ENCODE peak calls at places on chromosomes 12 and 14, in seven cellular contexts. R is effector memory CD8-positive, alpha-beta T cell; L is kidney epithelial cell; P is T-helper 2 cell; U is CD14-positive monocyte; H is amniotic stem cell; Q is chondrocyte. Z is an unnamed sample.

GRCh38 chr12:124743479-124744272 is 120.0 kb downstream of the SCARB1 start:
- DNase-seq in R (no peak), L (no peak), P (no peak), U (no peak), H (no peak), Q (no peak), Z (no peak)

GRCh38 chr12:22312336-22312735 is 22.2 kb downstream of the ST8SIA1 start:
- DNase-seq in R (no peak), L (no peak), P (no peak), U (no peak), H (no peak), Q (no peak), Z (no peak)

GRCh38 chr14:68232643-68233055 is 413.1 kb downstream of the RAD51B start:
- DNase-seq in R (no peak), L (peak), P (no peak), U (no peak), H (peak), Q (no peak), Z (no peak)

GRCh38 chr14:102215071-102215470 is 75.4 kb downstream of the WDR20 start:
- DNase-seq in R (no peak), L (peak), P (no peak), U (peak), H (no peak), Q (peak), Z (no peak)

GRCh38 chr12:93819048-93819491 is 141.9 kb downstream of the CRADD start:
- DNase-seq in R (no peak), L (no peak), P (no peak), U (no peak), H (no peak), Q (no peak), Z (no peak)

GRCh38 chr12:104219908-104220404 is 4.4 kb downstream of the TXNRD1 start:
- DNase-seq in R (peak), L (peak), P (peak), U (no peak), H (peak), Q (no peak), Z (no peak)

GRCh38 chr14:71117839-71118743 is 210.8 kb downstream of the PCNX1 start:
- DNase-seq in R (no peak), L (peak), P (no peak), U (no peak), H (peak), Q (no peak), Z (no peak)

GRCh38 chr12:57841445-57841844 is 5.1 kb downstream of the CTDSP2 start:
- DNase-seq in R (no peak), L (no peak), P (no peak), U (no peak), H (no peak), Q (no peak), Z (no peak)

GRCh38 chr12:124754949-124755800 is 108.5 kb downstream of the SCARB1 start:
- DNase-seq in R (peak), L (no peak), P (peak), U (peak), H (no peak), Q (no peak), Z (peak)

GRCh38 chr12:53696655-53697321 is 20.9 kb upstream of the ATP5MC2 start:
- DNase-seq in R (no peak), L (no peak), P (no peak), U (no peak), H (no peak), Q (no peak), Z (no peak)

GRCh38 chr12:34033628-34034296 is 11.5 kb downstream of the ALG10 start:
- DNase-seq in R (no peak), L (no peak), P (peak), U (no peak), H (peak), Q (no peak), Z (no peak)

GRCh38 chr14:93005135-93005813 is 82.3 kb downstream of the CHGA start:
- DNase-seq in R (no peak), L (no peak), P (no peak), U (no peak), H (no peak), Q (no peak), Z (no peak)

GRCh38 chr12:129961111-129961510 is 57.3 kb upstream of the TMEM132D start:
- DNase-seq in R (no peak), L (no peak), P (no peak), U (no peak), H (peak), Q (no peak), Z (no peak)

GRCh38 chr12:106582661-106583577 is at the start of gene RFX4:
- DNase-seq in R (no peak), L (no peak), P (no peak), U (no peak), H (no peak), Q (no peak), Z (no peak)

GRCh38 chr12:39272934-39273770 is 169.8 kb downstream of the KIF21A start:
- DNase-seq in R (peak), L (no peak), P (no peak), U (no peak), H (peak), Q (no peak), Z (no peak)

GRCh38 chr12:22994276-22994675 is 369.3 kb downstream of the ETNK1 start:
- DNase-seq in R (no peak), L (no peak), P (no peak), U (no peak), H (no peak), Q (no peak), Z (no peak)

GRCh38 chr14:104280902-104281767 is 142.7 kb downstream of the KIF26A start:
- DNase-seq in R (no peak), L (no peak), P (no peak), U (peak), H (no peak), Q (peak), Z (no peak)

GRCh38 chr12:1661553-1662335 is 29.1 kb upstream of the ADIPOR2 start:
- DNase-seq in R (peak), L (peak), P (peak), U (peak), H (peak), Q (peak), Z (peak)

GRCh38 chr12:133010657-133011297 is 24.6 kb downstream of the ZNF26 start:
- DNase-seq in R (no peak), L (no peak), P (no peak), U (no peak), H (no peak), Q (no peak), Z (no peak)

GRCh38 chr14:105497671-105498429 is 6.8 kb downstream of the TEDC1 start:
- DNase-seq in R (no peak), L (no peak), P (no peak), U (no peak), H (no peak), Q (peak), Z (no peak)

GRCh38 chr12:12797789-12798142 is 12.3 kb downstream of the APOLD1 start:
- DNase-seq in R (no peak), L (no peak), P (no peak), U (no peak), H (no peak), Q (no peak), Z (no peak)

GRCh38 chr12:123607756-123608155 is 5.9 kb downstream of the DDX55 start:
- DNase-seq in R (no peak), L (no peak), P (no peak), U (no peak), H (no peak), Q (no peak), Z (no peak)

GRCh38 chr12:40618621-40619020 is 73.6 kb upstream of the CNTN1 start:
- DNase-seq in R (no peak), L (no peak), P (no peak), U (no peak), H (no peak), Q (no peak), Z (no peak)

GRCh38 chr12:79023261-79023660 is 158.7 kb downstream of the SYT1 start:
- DNase-seq in R (no peak), L (no peak), P (no peak), U (no peak), H (no peak), Q (no peak), Z (no peak)

GRCh38 chr14:31253746-31254471 is 46.3 kb upstream of the HECTD1 start:
- DNase-seq in R (no peak), L (no peak), P (no peak), U (no peak), H (no peak), Q (no peak), Z (peak)

GRCh38 chr12:119990382-119990874 is 1.4 kb downstream of the BICDL1 start:
- DNase-seq in R (no peak), L (no peak), P (no peak), U (no peak), H (no peak), Q (no peak), Z (no peak)

GRCh38 chr12:92468358-92469020 is 234.3 kb upstream of the PLEKHG7 start:
- DNase-seq in R (no peak), L (no peak), P (no peak), U (no peak), H (no peak), Q (no peak), Z (no peak)

GRCh38 chr12:49553512-49554088 is 14.3 kb downstream of the MCRS1 start:
- DNase-seq in R (no peak), L (no peak), P (no peak), U (no peak), H (no peak), Q (no peak), Z (peak)

GRCh38 chr12:50246873-50247612 is 36.3 kb downstream of the LIMA1 start:
- DNase-seq in R (no peak), L (peak), P (no peak), U (no peak), H (peak), Q (no peak), Z (no peak)

GRCh38 chr12:125089626-125090025 is 24.4 kb downstream of the AACS start:
- DNase-seq in R (no peak), L (no peak), P (no peak), U (no peak), H (no peak), Q (no peak), Z (no peak)

GRCh38 chr14:73245401-73246325 is 8.4 kb downstream of the PAPLN start:
- DNase-seq in R (peak), L (no peak), P (peak), U (peak), H (no peak), Q (no peak), Z (no peak)

GRCh38 chr12:14356147-14356546 is 9.3 kb upstream of the ATF7IP start:
- DNase-seq in R (no peak), L (no peak), P (no peak), U (no peak), H (no peak), Q (no peak), Z (no peak)

GRCh38 chr14:42228611-42229010 is 621.9 kb downstream of the LRFN5 start:
- DNase-seq in R (no peak), L (no peak), P (no peak), U (no peak), H (no peak), Q (no peak), Z (no peak)

GRCh38 chr12:112749081-112749480 is 42.5 kb upstream of the RPH3A start:
- DNase-seq in R (no peak), L (no peak), P (no peak), U (no peak), H (no peak), Q (no peak), Z (no peak)

GRCh38 chr14:102530828-102531478 is 21.4 kb upstream of the ANKRD9 start:
- DNase-seq in R (no peak), L (no peak), P (no peak), U (no peak), H (no peak), Q (no peak), Z (no peak)

GRCh38 chr12:130342442-130342841 is 4.8 kb downstream of the PIWIL1 start:
- DNase-seq in R (no peak), L (no peak), P (no peak), U (no peak), H (no peak), Q (no peak), Z (no peak)

GRCh38 chr12:78457951-78458350 is 406.6 kb upstream of the SYT1 start:
- DNase-seq in R (no peak), L (no peak), P (no peak), U (no peak), H (no peak), Q (no peak), Z (no peak)

Z was measured in D721Med.